ENCODE peak calls at places on chromosome 1, in ten cellular contexts. One of them, this sample, is unnamed.

GRCh38 chr1:35062518-35063196 is 16.5 kb upstream of the ZMYM1 start:
- DNase-seq in transverse colon: no peak
- DNase-seq in fibroblast of lung: peak; percentile 72
- DNase-seq in astrocyte of the spinal cord: peak; percentile 36
- DNase-seq in GM12878: peak; percentile 24
- DNase-seq in kidney: no peak
- DNase-seq in neural progenitor cell: no peak
- DNase-seq in GM06990: no peak
- DNase-seq in AG09309: no peak
- DNase-seq in pancreas: no peak
- DNase-seq in this sample: peak; percentile 11

GRCh38 chr1:92945748-92946270 is 15.5 kb downstream of the DIPK1A start:
- DNase-seq in transverse colon: no peak
- DNase-seq in fibroblast of lung: no peak
- DNase-seq in astrocyte of the spinal cord: no peak
- DNase-seq in GM12878: no peak
- DNase-seq in kidney: no peak
- DNase-seq in neural progenitor cell: no peak
- DNase-seq in GM06990: no peak
- DNase-seq in AG09309: no peak
- DNase-seq in pancreas: no peak
- DNase-seq in this sample: no peak

GRCh38 chr1:232306269-232306911 is 323.5 kb downstream of the SIPA1L2 start:
- DNase-seq in transverse colon: peak; percentile 60
- DNase-seq in fibroblast of lung: no peak
- DNase-seq in astrocyte of the spinal cord: peak; percentile 47
- DNase-seq in GM12878: no peak
- DNase-seq in kidney: no peak
- DNase-seq in neural progenitor cell: peak; percentile 50
- DNase-seq in GM06990: no peak
- DNase-seq in AG09309: no peak
- DNase-seq in pancreas: peak; percentile 70
- DNase-seq in this sample: no peak

GRCh38 chr1:157262891-157263290 is 124.7 kb upstream of the ETV3 start:
- DNase-seq in transverse colon: no peak
- DNase-seq in fibroblast of lung: no peak
- DNase-seq in astrocyte of the spinal cord: no peak
- DNase-seq in GM12878: no peak
- DNase-seq in kidney: no peak
- DNase-seq in neural progenitor cell: no peak
- DNase-seq in GM06990: no peak
- DNase-seq in AG09309: no peak
- DNase-seq in pancreas: no peak
- DNase-seq in this sample: no peak

GRCh38 chr1:12454406-12455391 is 163.3 kb downstream of the DHRS3 start:
- DNase-seq in transverse colon: no peak
- DNase-seq in fibroblast of lung: peak; percentile 94
- DNase-seq in astrocyte of the spinal cord: peak; percentile 72
- DNase-seq in GM12878: no peak
- DNase-seq in kidney: peak; percentile 87
- DNase-seq in neural progenitor cell: no peak
- DNase-seq in GM06990: no peak
- DNase-seq in AG09309: no peak
- DNase-seq in pancreas: no peak
- DNase-seq in this sample: peak; percentile 66

GRCh38 chr1:15468145-15468544 is 7.8 kb upstream of the CELA2B start:
- DNase-seq in transverse colon: no peak
- DNase-seq in fibroblast of lung: no peak
- DNase-seq in astrocyte of the spinal cord: no peak
- DNase-seq in GM12878: no peak
- DNase-seq in kidney: no peak
- DNase-seq in neural progenitor cell: no peak
- DNase-seq in GM06990: no peak
- DNase-seq in AG09309: no peak
- DNase-seq in pancreas: no peak
- DNase-seq in this sample: no peak

GRCh38 chr1:93573940-93574469 is 107.6 kb downstream of the BCAR3 start:
- DNase-seq in transverse colon: no peak
- DNase-seq in fibroblast of lung: no peak
- DNase-seq in astrocyte of the spinal cord: no peak
- DNase-seq in GM12878: no peak
- DNase-seq in kidney: no peak
- DNase-seq in neural progenitor cell: no peak
- DNase-seq in GM06990: no peak
- DNase-seq in AG09309: no peak
- DNase-seq in pancreas: no peak
- DNase-seq in this sample: no peak

GRCh38 chr1:39733161-39733560 is 5.5 kb upstream of the PPIE start:
- DNase-seq in transverse colon: no peak
- DNase-seq in fibroblast of lung: peak; percentile 66
- DNase-seq in astrocyte of the spinal cord: peak; percentile 12
- DNase-seq in GM12878: no peak
- DNase-seq in kidney: no peak
- DNase-seq in neural progenitor cell: no peak
- DNase-seq in GM06990: no peak
- DNase-seq in AG09309: no peak
- DNase-seq in pancreas: peak; percentile 94
- DNase-seq in this sample: no peak

GRCh38 chr1:65527211-65527610 is 106.7 kb downstream of the LEPR start:
- DNase-seq in transverse colon: no peak
- DNase-seq in fibroblast of lung: peak; percentile 80
- DNase-seq in astrocyte of the spinal cord: peak; percentile 51
- DNase-seq in GM12878: no peak
- DNase-seq in kidney: no peak
- DNase-seq in neural progenitor cell: no peak
- DNase-seq in GM06990: no peak
- DNase-seq in AG09309: peak; percentile 60
- DNase-seq in pancreas: no peak
- DNase-seq in this sample: peak; percentile 73

GRCh38 chr1:65524931-65525296 is 104.4 kb downstream of the LEPR start:
- DNase-seq in transverse colon: no peak
- DNase-seq in fibroblast of lung: no peak
- DNase-seq in astrocyte of the spinal cord: no peak
- DNase-seq in GM12878: no peak
- DNase-seq in kidney: no peak
- DNase-seq in neural progenitor cell: peak; percentile 12
- DNase-seq in GM06990: no peak
- DNase-seq in AG09309: no peak
- DNase-seq in pancreas: no peak
- DNase-seq in this sample: no peak

GRCh38 chr1:65527672-65528071 is 107.2 kb downstream of the LEPR start:
- DNase-seq in transverse colon: no peak
- DNase-seq in fibroblast of lung: no peak
- DNase-seq in astrocyte of the spinal cord: no peak
- DNase-seq in GM12878: no peak
- DNase-seq in kidney: no peak
- DNase-seq in neural progenitor cell: peak; percentile 19
- DNase-seq in GM06990: no peak
- DNase-seq in AG09309: no peak
- DNase-seq in pancreas: no peak
- DNase-seq in this sample: no peak

GRCh38 chr1:65526049-65526556 is 105.6 kb downstream of the LEPR start:
- DNase-seq in transverse colon: no peak
- DNase-seq in fibroblast of lung: no peak
- DNase-seq in astrocyte of the spinal cord: no peak
- DNase-seq in GM12878: no peak
- DNase-seq in kidney: no peak
- DNase-seq in neural progenitor cell: no peak
- DNase-seq in GM06990: no peak
- DNase-seq in AG09309: no peak
- DNase-seq in pancreas: no peak
- DNase-seq in this sample: no peak

DNA sequence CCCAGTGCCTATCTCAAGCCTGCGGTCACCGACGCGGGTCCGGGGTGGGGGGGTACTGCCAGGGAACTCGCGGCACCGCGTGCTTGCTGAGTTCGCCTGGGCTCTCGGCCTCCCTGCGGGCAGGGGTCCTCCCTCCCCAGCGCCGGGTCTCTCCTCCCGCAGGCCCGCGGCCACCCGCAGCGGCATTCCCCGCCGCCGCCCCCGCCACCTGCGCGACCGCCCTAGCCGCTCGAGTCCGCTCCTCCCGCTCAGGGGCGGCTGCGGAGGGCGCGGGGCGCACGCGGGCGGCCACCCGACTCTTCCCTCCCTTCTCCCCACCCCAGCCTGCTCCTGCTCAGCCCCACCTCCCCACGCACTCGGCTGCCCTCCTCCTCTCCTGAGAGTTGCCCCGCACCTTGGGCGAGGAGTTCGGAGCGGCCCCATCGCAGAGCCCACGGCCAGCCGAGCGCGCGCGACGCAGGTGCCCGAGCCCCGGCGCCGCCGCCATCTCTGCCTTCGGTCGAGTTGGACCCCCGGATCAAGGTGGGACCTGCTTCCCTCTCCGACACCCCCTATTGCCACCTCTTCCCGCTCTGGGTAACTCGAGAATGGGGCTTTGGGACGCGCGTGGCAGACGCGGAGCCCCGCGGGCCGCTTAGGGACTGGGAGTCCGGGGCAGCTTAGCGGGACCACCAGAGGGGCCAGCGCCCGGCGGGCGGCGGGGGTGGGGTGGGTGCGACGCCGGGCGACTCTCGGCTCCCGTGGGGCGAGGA is 105.0 kb downstream of the LEPR start:
- DNase-seq in transverse colon: no peak
- DNase-seq in fibroblast of lung: no peak
- DNase-seq in astrocyte of the spinal cord: no peak
- DNase-seq in GM12878: no peak
- DNase-seq in kidney: peak; percentile 56
- DNase-seq in neural progenitor cell: peak; percentile 61
- DNase-seq in GM06990: peak; percentile 3
- DNase-seq in AG09309: no peak
- DNase-seq in pancreas: peak; percentile 70
- DNase-seq in this sample: no peak
- H3K4me3 ChIP-seq in transverse colon: peak overlapping the region; percentile 25
- H3K4me3 ChIP-seq in fibroblast of lung: peak overlapping the region; percentile 28
- H3K4me3 ChIP-seq in astrocyte of the spinal cord: peak overlapping the region; percentile 23
- H3K4me3 ChIP-seq in GM12878: no peak overlapping the region
- H3K4me3 ChIP-seq in kidney: peak overlapping the region; percentile 52
- H3K4me3 ChIP-seq in neural progenitor cell: peak overlapping the region; percentile 85
- H3K4me3 ChIP-seq in GM06990: no peak overlapping the region
- H3K4me3 ChIP-seq in AG09309: peak overlapping the region; percentile 57
- H3K4me3 ChIP-seq in pancreas: peak overlapping the region; percentile 29
- H3K4me3 ChIP-seq in this sample: peak overlapping the region; percentile 49

GRCh38 chr1:152397474-152397873 is 16.6 kb downstream of the CRNN start:
- DNase-seq in transverse colon: no peak
- DNase-seq in fibroblast of lung: no peak
- DNase-seq in astrocyte of the spinal cord: no peak
- DNase-seq in GM12878: no peak
- DNase-seq in kidney: no peak
- DNase-seq in neural progenitor cell: no peak
- DNase-seq in GM06990: no peak
- DNase-seq in AG09309: no peak
- DNase-seq in pancreas: no peak
- DNase-seq in this sample: no peak
- TF ChIP-seq CTCF in transverse colon: no peak
- TF ChIP-seq CTCF in fibroblast of lung: no peak
- TF ChIP-seq CTCF in astrocyte of the spinal cord: no peak
- TF ChIP-seq CTCF in GM12878: no peak
- TF ChIP-seq CTCF in kidney: no peak
- TF ChIP-seq CTCF in neural progenitor cell: no peak
- TF ChIP-seq CTCF in GM06990: no peak
- TF ChIP-seq CTCF in AG09309: peak; percentile 10
- TF ChIP-seq CTCF in pancreas: no peak
- TF ChIP-seq CTCF in this sample: no peak

GRCh38 chr1:32496127-32496526 is 31.3 kb downstream of the ZBTB8B start:
- DNase-seq in transverse colon: no peak
- DNase-seq in fibroblast of lung: peak; percentile 59
- DNase-seq in astrocyte of the spinal cord: peak; percentile 37
- DNase-seq in GM12878: no peak
- DNase-seq in kidney: no peak
- DNase-seq in neural progenitor cell: no peak
- DNase-seq in GM06990: no peak
- DNase-seq in AG09309: no peak
- DNase-seq in pancreas: no peak
- DNase-seq in this sample: no peak
- H3K4me3 ChIP-seq in transverse colon: no peak overlapping the region
- H3K4me3 ChIP-seq in fibroblast of lung: no peak overlapping the region
- H3K4me3 ChIP-seq in astrocyte of the spinal cord: no peak overlapping the region
- H3K4me3 ChIP-seq in GM12878: no peak overlapping the region
- H3K4me3 ChIP-seq in kidney: no peak overlapping the region
- H3K4me3 ChIP-seq in neural progenitor cell: no peak overlapping the region
- H3K4me3 ChIP-seq in GM06990: no peak overlapping the region
- H3K4me3 ChIP-seq in AG09309: no peak overlapping the region
- H3K4me3 ChIP-seq in pancreas: no peak overlapping the region
- H3K4me3 ChIP-seq in this sample: no peak overlapping the region

GRCh38 chr1:60866884-60867648 is 215.3 kb upstream of the NFIA start:
- DNase-seq in transverse colon: no peak
- DNase-seq in fibroblast of lung: no peak
- DNase-seq in astrocyte of the spinal cord: no peak
- DNase-seq in GM12878: no peak
- DNase-seq in kidney: no peak
- DNase-seq in neural progenitor cell: no peak
- DNase-seq in GM06990: no peak
- DNase-seq in AG09309: no peak
- DNase-seq in pancreas: no peak
- DNase-seq in this sample: no peak

GRCh38 chr1:60863131-60863530 is 219.2 kb upstream of the NFIA start:
- DNase-seq in transverse colon: no peak
- DNase-seq in fibroblast of lung: no peak
- DNase-seq in astrocyte of the spinal cord: no peak
- DNase-seq in GM12878: no peak
- DNase-seq in kidney: no peak
- DNase-seq in neural progenitor cell: no peak
- DNase-seq in GM06990: no peak
- DNase-seq in AG09309: no peak
- DNase-seq in pancreas: no peak
- DNase-seq in this sample: no peak

GRCh38 chr1:60866251-60866650 is 216.1 kb upstream of the NFIA start:
- DNase-seq in transverse colon: no peak
- DNase-seq in fibroblast of lung: no peak
- DNase-seq in astrocyte of the spinal cord: no peak
- DNase-seq in GM12878: no peak
- DNase-seq in kidney: no peak
- DNase-seq in neural progenitor cell: no peak
- DNase-seq in GM06990: no peak
- DNase-seq in AG09309: no peak
- DNase-seq in pancreas: no peak
- DNase-seq in this sample: no peak

GRCh38 chr1:60867782-60868181 is 214.6 kb upstream of the NFIA start:
- DNase-seq in transverse colon: peak; percentile 11
- DNase-seq in fibroblast of lung: no peak
- DNase-seq in astrocyte of the spinal cord: no peak
- DNase-seq in GM12878: no peak
- DNase-seq in kidney: peak; percentile 65
- DNase-seq in neural progenitor cell: peak; percentile 11
- DNase-seq in GM06990: no peak
- DNase-seq in AG09309: no peak
- DNase-seq in pancreas: no peak
- DNase-seq in this sample: no peak

DNA sequence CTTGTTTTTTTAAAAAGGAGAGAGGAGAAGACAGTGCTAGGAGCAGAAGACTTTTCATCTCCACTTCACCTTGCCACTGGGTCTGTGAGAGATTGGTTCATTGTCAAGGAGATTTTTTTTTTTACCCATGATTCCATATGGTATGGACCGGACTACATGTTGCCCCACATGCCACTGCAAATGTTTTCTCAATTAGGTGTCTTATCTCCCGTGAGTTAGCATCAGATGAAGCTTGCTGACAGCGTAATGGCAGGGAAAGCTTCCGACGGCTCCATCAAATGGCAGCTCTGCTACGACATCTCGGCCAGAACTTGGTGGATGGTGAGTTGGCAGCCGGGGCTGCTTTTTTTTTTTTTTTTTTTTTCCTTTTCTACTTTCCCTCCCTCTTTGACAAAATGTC is 217.2 kb upstream of the NFIA start:
- DNase-seq in transverse colon: no peak
- DNase-seq in fibroblast of lung: no peak
- DNase-seq in astrocyte of the spinal cord: no peak
- DNase-seq in GM12878: no peak
- DNase-seq in kidney: no peak
- DNase-seq in neural progenitor cell: no peak
- DNase-seq in GM06990: no peak
- DNase-seq in AG09309: no peak
- DNase-seq in pancreas: no peak
- DNase-seq in this sample: no peak
- TF ChIP-seq CTCF in transverse colon: no peak
- TF ChIP-seq CTCF in fibroblast of lung: no peak
- TF ChIP-seq CTCF in astrocyte of the spinal cord: no peak
- TF ChIP-seq CTCF in GM12878: no peak
- TF ChIP-seq CTCF in kidney: no peak
- TF ChIP-seq CTCF in neural progenitor cell: no peak
- TF ChIP-seq CTCF in GM06990: no peak
- TF ChIP-seq CTCF in AG09309: no peak
- TF ChIP-seq CTCF in pancreas: no peak
- TF ChIP-seq CTCF in this sample: no peak